ENCODE peak calls at places on chromosomes 6 and 20, in five cellular contexts. L is mesenchymal stem cell, B is neuronal stem cell, I is H9, S is H1. E is an unnamed sample.

GRCh38 chr6:142952614-142953013 is 7.6 kb upstream of the HIVEP2 start:
- DNase-seq in L (no peak), B (no peak), I (no peak), S (no peak), E (no peak)

GRCh38 chr6:90936286-90936685 is 349.4 kb upstream of the MAP3K7 start:
- DNase-seq in L (no peak), B (no peak), I (no peak), S (no peak), E (peak; percentile 9)

GRCh38 chr6:20763311-20763710 is 229.1 kb downstream of the CDKAL1 start:
- DNase-seq in L (no peak), B (no peak), I (no peak), S (no peak), E (no peak)

GRCh38 chr20:10902836-10903410 is 229.1 kb upstream of the JAG1 start:
- DNase-seq in L (no peak), B (no peak), I (no peak), S (no peak), E (no peak)

GRCh38 chr6:31907158-31907813 is 5.4 kb upstream of the ZBTB12 start:
- DNase-seq in L (peak; percentile 93), B (no peak), I (no peak), S (no peak), E (no peak)

GRCh38 chr20:41587523-41587922 is 30.7 kb downstream of the CHD6 start:
- DNase-seq in L (no peak), B (no peak), I (no peak), S (no peak), E (no peak)

GRCh38 chr20:21083825-21084325 is 22.3 kb downstream of the LINC00237 start:
- DNase-seq in L (no peak), B (no peak), I (no peak), S (no peak), E (no peak)

GRCh38 chr6:158472453-158472852 is 87.4 kb upstream of the TMEM181 start:
- DNase-seq in L (no peak), B (no peak), I (no peak), S (no peak), E (no peak)

GRCh38 chr6:111157412-111157811 is 70.1 kb downstream of the SLC16A10 start:
- DNase-seq in L (no peak), B (no peak), I (no peak), S (no peak), E (no peak)

GRCh38 chr6:64580346-64580745 is 944.7 kb downstream of the PHF3 start:
- DNase-seq in L (peak; percentile 6), B (no peak), I (no peak), S (no peak), E (peak; percentile 1)

GRCh38 chr6:73665686-73666319 is 12.0 kb upstream of the SLC17A5 start:
- DNase-seq in L (peak; percentile 18), B (no peak), I (no peak), S (no peak), E (no peak)

GRCh38 chr6:152160346-152160745 is 352.9 kb downstream of the ESR1 start:
- DNase-seq in L (no peak), B (no peak), I (no peak), S (no peak), E (no peak)

GRCh38 chr20:17646209-17646717 is 35.8 kb downstream of the RRBP1 start:
- DNase-seq in L (no peak), B (no peak), I (no peak), S (no peak), E (no peak)

GRCh38 chr20:5718896-5719595 is 31.2 kb upstream of the SHLD1 start:
- DNase-seq in L (no peak), B (no peak), I (no peak), S (no peak), E (no peak)

GRCh38 chr6:83461438-83461837 is 30.6 kb upstream of the ME1 start:
- DNase-seq in L (peak; percentile 64), B (no peak), I (no peak), S (no peak), E (no peak)

GRCh38 chr6:105326838-105327745 is 75.8 kb downstream of the PREP start:
- DNase-seq in L (peak; percentile 63), B (no peak), I (no peak), S (no peak), E (no peak)

GRCh38 chr6:116268589-116269293 is 11.0 kb downstream of the TSPYL1 start:
- DNase-seq in L (peak; percentile 87), B (no peak), I (no peak), S (no peak), E (no peak)

GRCh38 chr6:43460032-43460431 is 4.7 kb upstream of the DLK2 start:
- DNase-seq in L (no peak), B (no peak), I (no peak), S (no peak), E (no peak)

GRCh38 chr6:16302721-16303552 is 64.5 kb downstream of the GMPR start:
- DNase-seq in L (no peak), B (no peak), I (no peak), S (no peak), E (no peak)

GRCh38 chr20:62996596-62996982 is 10.2 kb downstream of the BHLHE23 start:
- DNase-seq in L (no peak), B (no peak), I (no peak), S (no peak), E (no peak)

GRCh38 chr6:108677894-108678293 is 117.2 kb downstream of the FOXO3 start:
- DNase-seq in L (no peak), B (no peak), I (no peak), S (no peak), E (no peak)

GRCh38 chr6:108673602-108674001 is 112.9 kb downstream of the FOXO3 start:
- DNase-seq in L (no peak), B (no peak), I (no peak), S (no peak), E (no peak)

GRCh38 chr6:108677357-108677756 is 116.6 kb downstream of the FOXO3 start:
- DNase-seq in L (no peak), B (no peak), I (no peak), S (no peak), E (no peak)

GRCh38 chr6:108675226-108676160 is 114.8 kb downstream of the FOXO3 start:
- DNase-seq in L (no peak), B (no peak), I (no peak), S (no peak), E (no peak)

GRCh38 chr6:108676555-108676954 is 115.8 kb downstream of the FOXO3 start:
- DNase-seq in L (no peak), B (no peak), I (no peak), S (no peak), E (no peak)
- H3K4me1 ChIP-seq in L (peaks cover 4% of the 10 kb centered on the region), B (no peaks in the 10 kb centered on the region), I (no peaks in the 10 kb centered on the region), S (peaks cover 5% of the 10 kb centered on the region), E (peaks cover 3% of the 10 kb centered on the region)

GRCh38 chr6:30774701-30775100 is 30.4 kb upstream of the IER3 start:
- DNase-seq in L (no peak), B (no peak), I (no peak), S (no peak), E (no peak)
- H2BK12ac ChIP-seq in L (peak overlapping the region; percentile 80), B (no peak overlapping the region), I (no peak overlapping the region), S (no peak overlapping the region), E (peak overlapping the region; percentile 95)

DNA sequence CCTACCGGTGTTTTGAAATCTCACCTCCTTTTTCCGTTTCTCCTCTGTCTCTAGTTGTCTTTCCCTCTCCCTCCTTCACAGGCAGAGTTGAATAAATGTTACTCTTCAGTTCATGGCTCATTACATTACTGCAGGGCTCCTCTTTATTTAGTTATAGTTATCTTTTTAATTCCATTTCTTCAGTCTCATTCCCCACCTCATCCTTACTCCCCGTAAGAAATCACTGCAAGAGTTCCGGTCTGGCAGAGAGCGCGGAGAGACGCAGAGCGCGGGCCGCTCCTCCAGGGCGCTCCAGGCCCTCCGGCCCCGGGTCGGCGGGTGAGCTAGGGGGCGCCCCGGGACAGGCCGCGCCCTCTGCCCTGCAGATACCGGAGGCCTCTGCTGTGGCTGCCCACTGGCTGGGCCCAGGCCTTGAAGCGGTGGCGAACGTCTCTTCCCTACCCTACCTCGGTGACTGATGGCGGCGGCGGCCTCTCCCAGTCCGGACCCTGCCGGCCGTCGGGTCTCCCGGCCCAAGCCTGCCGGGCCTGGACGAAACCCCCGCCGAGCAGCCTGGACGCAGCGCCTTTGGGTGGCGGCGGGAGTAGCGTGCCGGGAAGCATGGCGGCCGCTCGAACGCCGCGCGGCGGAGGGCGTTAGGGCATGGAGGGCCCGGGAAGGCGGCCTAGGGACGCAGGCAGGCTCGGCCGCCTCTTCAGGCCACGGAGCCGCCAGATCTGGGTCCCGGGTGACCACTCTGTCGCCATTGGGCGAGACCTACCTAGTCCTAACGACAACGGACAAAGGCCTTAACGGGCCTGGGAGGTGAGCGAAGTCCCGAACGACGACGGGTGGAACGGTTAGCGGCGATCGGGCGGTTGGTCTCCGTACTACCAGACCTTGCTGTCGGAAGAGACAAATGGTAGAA is 16.4 kb upstream of the HMGN4 start:
- DNase-seq in L (peak; percentile 81), B (peak; percentile 81), I (peak; percentile 87), S (no peak), E (peak; percentile 81)
- H4K8ac ChIP-seq in L (peak overlapping the region; percentile 87), B (no peak overlapping the region), I (no peak overlapping the region), S (peak overlapping the region; percentile 90), E (peak overlapping the region; percentile 89)

DNA sequence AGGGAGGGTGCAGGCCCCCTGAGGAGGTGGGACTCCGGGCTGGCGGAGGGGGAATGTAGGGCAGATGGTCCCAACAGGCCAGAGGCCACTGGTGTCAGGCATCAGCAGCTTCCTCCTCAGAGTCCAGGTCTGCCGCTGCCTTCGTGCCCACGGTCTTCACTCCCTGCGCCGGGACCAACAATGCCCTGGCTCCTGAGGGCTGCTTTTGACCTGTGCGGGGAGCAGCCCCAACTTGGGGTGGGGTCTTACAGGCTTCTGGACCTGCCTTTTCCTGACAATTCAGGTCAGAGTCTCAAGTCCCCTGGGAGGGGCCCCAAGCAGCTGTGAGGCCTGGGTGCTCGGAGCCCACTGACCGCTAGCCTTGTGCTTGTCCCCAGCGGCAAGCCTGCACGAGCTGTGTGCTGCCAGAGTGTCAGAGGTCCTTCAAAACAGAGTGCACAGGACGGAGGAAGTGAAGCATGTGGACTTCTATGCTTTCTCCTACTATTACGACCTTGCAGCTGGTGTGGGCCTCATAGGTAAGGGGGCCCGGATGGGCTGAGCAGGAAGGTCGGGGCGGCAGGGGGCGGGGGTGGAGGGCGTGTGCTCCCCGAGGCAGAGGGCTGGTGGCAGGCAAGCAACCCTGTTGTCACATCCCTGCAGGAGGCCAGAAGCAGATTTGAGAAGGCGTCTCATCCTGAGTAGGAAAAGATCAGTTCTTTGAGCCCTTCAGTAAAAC is 25.3 kb upstream of the PYGB start:
- DNase-seq in L (no peak), B (no peak), I (no peak), S (no peak), E (no peak)
- H3K4me1 ChIP-seq in L (peaks cover 75% of the 10 kb centered on the region), B (peaks cover 18% of the 10 kb centered on the region), I (no peaks in the 10 kb centered on the region), S (no peaks in the 10 kb centered on the region), E (peaks cover 7% of the 10 kb centered on the region)